ENCODE peak calls at places on chromosomes 16 and 17, in ten cellular contexts. L, I, P, D, N, F, Z, Q, E and J are unnamed samples.

GRCh38 chr17:40341808-40342574 is 22.5 kb downstream of the GJD3 start:
- DNase-seq in L (no peak), I (peak), P (peak), D (peak), N (peak), F (peak), Z (no peak), Q (peak), E (peak), J (no peak)

GRCh38 chr17:36703860-36704266 is 102.5 kb downstream of the MRM1 start:
- DNase-seq in L (no peak), I (no peak), P (peak), D (no peak), N (peak), F (no peak), Z (peak), Q (peak), E (peak), J (peak)

GRCh38 chr16:85347213-85347591 is 234.9 kb upstream of the CIBAR2 start:
- DNase-seq in L (no peak), I (no peak), P (peak), D (no peak), N (no peak), F (no peak), Z (peak), Q (no peak), E (no peak), J (no peak)

GRCh38 chr16:81712681-81713080 is 66.4 kb upstream of the PLCG2 start:
- DNase-seq in L (no peak), I (no peak), P (no peak), D (no peak), N (no peak), F (no peak), Z (no peak), Q (no peak), E (no peak), J (no peak)

GRCh38 chr16:2364638-2365210 is 24.2 kb upstream of the ABCA3 start:
- DNase-seq in L (no peak), I (peak), P (peak), D (no peak), N (no peak), F (no peak), Z (no peak), Q (no peak), E (no peak), J (no peak)

GRCh38 chr17:51684214-51684613 is 423.9 kb downstream of the UTP18 start:
- DNase-seq in L (no peak), I (no peak), P (no peak), D (no peak), N (no peak), F (no peak), Z (no peak), Q (no peak), E (no peak), J (no peak)

GRCh38 chr17:40354191-40355122 is 10.1 kb downstream of the GJD3 start:
- DNase-seq in L (no peak), I (no peak), P (no peak), D (no peak), N (no peak), F (no peak), Z (no peak), Q (no peak), E (no peak), J (no peak)

GRCh38 chr17:1107083-1107776 is 72.6 kb downstream of the ABR start:
- DNase-seq in L (no peak), I (no peak), P (no peak), D (no peak), N (no peak), F (no peak), Z (no peak), Q (no peak), E (no peak), J (no peak)

GRCh38 chr17:39483506-39483905 is 22.2 kb downstream of the CDK12 start:
- DNase-seq in L (no peak), I (no peak), P (no peak), D (no peak), N (no peak), F (no peak), Z (no peak), Q (no peak), E (no peak), J (no peak)

GRCh38 chr16:10312784-10313724 is 72.8 kb upstream of the ATF7IP2 start:
- DNase-seq in L (no peak), I (no peak), P (no peak), D (no peak), N (no peak), F (no peak), Z (no peak), Q (no peak), E (no peak), J (no peak)